ENCODE peak calls at places on chromosomes 12 and 14, in seven cellular contexts. One of them, this sample, is unnamed.

GRCh38 chr12:106084048-106084671 is 54.6 kb downstream of the NUAK1 start:
- DNase-seq in mesenchymal stem cell: peak; percentile 94
- DNase-seq in neuronal stem cell: peak; percentile 81
- DNase-seq in AG04450: no peak
- DNase-seq in fibroblast of lung: peak; percentile 53
- DNase-seq in HL-60: no peak
- DNase-seq in Peyer's patch: no peak
- DNase-seq in this sample: no peak

GRCh38 chr12:67099858-67100257 is 169.3 kb upstream of the CAND1 start:
- DNase-seq in mesenchymal stem cell: no peak
- DNase-seq in neuronal stem cell: no peak
- DNase-seq in AG04450: no peak
- DNase-seq in fibroblast of lung: no peak
- DNase-seq in HL-60: no peak
- DNase-seq in Peyer's patch: no peak
- DNase-seq in this sample: no peak

GRCh38 chr12:57031228-57031670 is 14.9 kb upstream of the TAC3 start:
- DNase-seq in mesenchymal stem cell: no peak
- DNase-seq in neuronal stem cell: no peak
- DNase-seq in AG04450: no peak
- DNase-seq in fibroblast of lung: no peak
- DNase-seq in HL-60: peak; percentile 59
- DNase-seq in Peyer's patch: no peak
- DNase-seq in this sample: no peak

GRCh38 chr14:39175445-39176262 is 600 bp downstream of the PNN start:
- DNase-seq in mesenchymal stem cell: no peak
- DNase-seq in neuronal stem cell: no peak
- DNase-seq in AG04450: no peak
- DNase-seq in fibroblast of lung: no peak
- DNase-seq in HL-60: peak; percentile 51
- DNase-seq in Peyer's patch: no peak
- DNase-seq in this sample: no peak

GRCh38 chr12:5030066-5030465 is 13.6 kb upstream of the KCNA5 start:
- DNase-seq in mesenchymal stem cell: no peak
- DNase-seq in neuronal stem cell: no peak
- DNase-seq in AG04450: no peak
- DNase-seq in fibroblast of lung: no peak
- DNase-seq in HL-60: no peak
- DNase-seq in Peyer's patch: no peak
- DNase-seq in this sample: no peak

GRCh38 chr14:105026789-105027563 is 6.1 kb upstream of the CDCA4 start:
- DNase-seq in mesenchymal stem cell: no peak
- DNase-seq in neuronal stem cell: no peak
- DNase-seq in AG04450: no peak
- DNase-seq in fibroblast of lung: peak; percentile 70
- DNase-seq in HL-60: no peak
- DNase-seq in Peyer's patch: no peak
- DNase-seq in this sample: no peak

GRCh38 chr12:53343978-53344377 is 7.8 kb upstream of the SP7 start:
- DNase-seq in mesenchymal stem cell: no peak
- DNase-seq in neuronal stem cell: no peak
- DNase-seq in AG04450: no peak
- DNase-seq in fibroblast of lung: no peak
- DNase-seq in HL-60: no peak
- DNase-seq in Peyer's patch: no peak
- DNase-seq in this sample: no peak

GRCh38 chr12:10235761-10236631 is 23.3 kb downstream of the GABARAPL1 start:
- DNase-seq in mesenchymal stem cell: peak; percentile 53
- DNase-seq in neuronal stem cell: no peak
- DNase-seq in AG04450: no peak
- DNase-seq in fibroblast of lung: peak; percentile 54
- DNase-seq in HL-60: peak; percentile 39
- DNase-seq in Peyer's patch: no peak
- DNase-seq in this sample: no peak

GRCh38 chr12:90211017-90211416 is 502.4 kb upstream of the ATP2B1 start:
- DNase-seq in mesenchymal stem cell: peak; percentile 63
- DNase-seq in neuronal stem cell: no peak
- DNase-seq in AG04450: no peak
- DNase-seq in fibroblast of lung: no peak
- DNase-seq in HL-60: no peak
- DNase-seq in Peyer's patch: no peak
- DNase-seq in this sample: no peak

GRCh38 chr14:104112609-104113571 is 25.5 kb upstream of the KIF26A start:
- DNase-seq in mesenchymal stem cell: no peak
- DNase-seq in neuronal stem cell: no peak
- DNase-seq in AG04450: no peak
- DNase-seq in fibroblast of lung: no peak
- DNase-seq in HL-60: no peak
- DNase-seq in Peyer's patch: no peak
- DNase-seq in this sample: peak; percentile 16

GRCh38 chr12:83793616-83794015 is 1106.9 kb downstream of the TMTC2 start:
- DNase-seq in mesenchymal stem cell: no peak
- DNase-seq in neuronal stem cell: no peak
- DNase-seq in AG04450: no peak
- DNase-seq in fibroblast of lung: peak; percentile 11
- DNase-seq in HL-60: no peak
- DNase-seq in Peyer's patch: no peak
- DNase-seq in this sample: no peak

GRCh38 chr14:86505808-86506207 is 975.9 kb downstream of the FLRT2 start:
- DNase-seq in mesenchymal stem cell: peak; percentile 37
- DNase-seq in neuronal stem cell: no peak
- DNase-seq in AG04450: no peak
- DNase-seq in fibroblast of lung: no peak
- DNase-seq in HL-60: no peak
- DNase-seq in Peyer's patch: no peak
- DNase-seq in this sample: no peak

GRCh38 chr12:89181271-89181920 is 170.9 kb downstream of the DUSP6 start:
- DNase-seq in mesenchymal stem cell: peak; percentile 63
- DNase-seq in neuronal stem cell: no peak
- DNase-seq in AG04450: peak; percentile 21
- DNase-seq in fibroblast of lung: peak; percentile 73
- DNase-seq in HL-60: no peak
- DNase-seq in Peyer's patch: no peak
- DNase-seq in this sample: no peak

GRCh38 chr12:128661216-128661550 is 162.6 kb downstream of the SLC15A4 start:
- DNase-seq in mesenchymal stem cell: no peak
- DNase-seq in neuronal stem cell: no peak
- DNase-seq in AG04450: no peak
- DNase-seq in fibroblast of lung: no peak
- DNase-seq in HL-60: no peak
- DNase-seq in Peyer's patch: no peak
- DNase-seq in this sample: no peak

GRCh38 chr14:24179961-24180726 is 8.3 kb downstream of the REC8 start:
- DNase-seq in mesenchymal stem cell: peak; percentile 24
- DNase-seq in neuronal stem cell: no peak
- DNase-seq in AG04450: peak; percentile 27
- DNase-seq in fibroblast of lung: peak; percentile 78
- DNase-seq in HL-60: no peak
- DNase-seq in Peyer's patch: no peak
- DNase-seq in this sample: no peak

GRCh38 chr12:27424631-27425230 is 21.8 kb upstream of the SMCO2 start:
- DNase-seq in mesenchymal stem cell: peak; percentile 72
- DNase-seq in neuronal stem cell: no peak
- DNase-seq in AG04450: peak; percentile 7
- DNase-seq in fibroblast of lung: peak; percentile 80
- DNase-seq in HL-60: no peak
- DNase-seq in Peyer's patch: no peak
- DNase-seq in this sample: peak; percentile 28

GRCh38 chr12:42716521-42716920 is 127.0 kb upstream of the PRICKLE1 start:
- DNase-seq in mesenchymal stem cell: peak; percentile 76
- DNase-seq in neuronal stem cell: no peak
- DNase-seq in AG04450: no peak
- DNase-seq in fibroblast of lung: peak; percentile 37
- DNase-seq in HL-60: no peak
- DNase-seq in Peyer's patch: no peak
- DNase-seq in this sample: no peak

GRCh38 chr12:14605401-14605989 is 37.8 kb upstream of the PLBD1 start:
- DNase-seq in mesenchymal stem cell: no peak
- DNase-seq in neuronal stem cell: no peak
- DNase-seq in AG04450: no peak
- DNase-seq in fibroblast of lung: peak; percentile 2
- DNase-seq in HL-60: no peak
- DNase-seq in Peyer's patch: no peak
- DNase-seq in this sample: no peak

GRCh38 chr12:9364224-9365176 is 156.3 kb upstream of the PZP start:
- DNase-seq in mesenchymal stem cell: peak; percentile 75
- DNase-seq in neuronal stem cell: no peak
- DNase-seq in AG04450: peak; percentile 57
- DNase-seq in fibroblast of lung: peak; percentile 78
- DNase-seq in HL-60: peak; percentile 55
- DNase-seq in Peyer's patch: no peak
- DNase-seq in this sample: no peak

GRCh38 chr12:93784339-93785086 is 107.3 kb downstream of the CRADD start:
- DNase-seq in mesenchymal stem cell: peak; percentile 63
- DNase-seq in neuronal stem cell: no peak
- DNase-seq in AG04450: no peak
- DNase-seq in fibroblast of lung: peak; percentile 89
- DNase-seq in HL-60: no peak
- DNase-seq in Peyer's patch: no peak
- DNase-seq in this sample: no peak

GRCh38 chr12:83027021-83027723 is 340.5 kb downstream of the TMTC2 start:
- DNase-seq in mesenchymal stem cell: no peak
- DNase-seq in neuronal stem cell: no peak
- DNase-seq in AG04450: no peak
- DNase-seq in fibroblast of lung: no peak
- DNase-seq in HL-60: no peak
- DNase-seq in Peyer's patch: no peak
- DNase-seq in this sample: no peak

GRCh38 chr12:106030210-106031175 is 108.3 kb downstream of the NUAK1 start:
- DNase-seq in mesenchymal stem cell: peak; percentile 96
- DNase-seq in neuronal stem cell: no peak
- DNase-seq in AG04450: peak; percentile 82
- DNase-seq in fibroblast of lung: peak; percentile 65
- DNase-seq in HL-60: no peak
- DNase-seq in Peyer's patch: no peak
- DNase-seq in this sample: no peak

GRCh38 chr12:93827669-93828068 is 150.5 kb downstream of the CRADD start:
- DNase-seq in mesenchymal stem cell: no peak
- DNase-seq in neuronal stem cell: no peak
- DNase-seq in AG04450: no peak
- DNase-seq in fibroblast of lung: no peak
- DNase-seq in HL-60: no peak
- DNase-seq in Peyer's patch: no peak
- DNase-seq in this sample: no peak

GRCh38 chr12:52832451-52832850 is 1.7 kb downstream of the KRT79 start:
- DNase-seq in mesenchymal stem cell: no peak
- DNase-seq in neuronal stem cell: no peak
- DNase-seq in AG04450: no peak
- DNase-seq in fibroblast of lung: no peak
- DNase-seq in HL-60: no peak
- DNase-seq in Peyer's patch: no peak
- DNase-seq in this sample: no peak

GRCh38 chr12:93959657-93960056 is 188.7 kb upstream of the PLXNC1 start:
- DNase-seq in mesenchymal stem cell: no peak
- DNase-seq in neuronal stem cell: no peak
- DNase-seq in AG04450: no peak
- DNase-seq in fibroblast of lung: no peak
- DNase-seq in HL-60: no peak
- DNase-seq in Peyer's patch: no peak
- DNase-seq in this sample: no peak

DNA sequence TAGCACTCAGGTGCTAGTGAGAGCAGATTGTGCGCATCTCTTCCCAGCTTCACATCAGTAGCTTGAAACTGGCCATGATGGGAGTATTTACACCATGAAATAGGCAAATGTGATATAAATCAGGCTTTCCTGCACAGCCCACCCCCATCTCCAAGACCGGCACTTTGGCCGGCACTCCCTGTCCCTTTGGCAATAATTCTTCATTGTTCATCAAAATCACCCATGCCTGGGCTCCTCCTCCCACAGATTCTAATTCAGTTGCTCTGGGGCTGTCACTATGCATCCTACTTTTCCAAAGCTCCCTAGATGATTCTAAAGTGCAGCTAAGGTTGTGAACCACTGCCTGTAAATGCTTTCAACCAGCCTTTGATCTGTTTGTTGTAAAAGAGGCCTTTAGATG is 16.0 kb upstream of the FBXO34 start:
- DNase-seq in mesenchymal stem cell: no peak
- DNase-seq in neuronal stem cell: no peak
- DNase-seq in AG04450: no peak
- DNase-seq in fibroblast of lung: no peak
- DNase-seq in HL-60: no peak
- DNase-seq in Peyer's patch: no peak
- DNase-seq in this sample: no peak
- H3K27ac ChIP-seq in mesenchymal stem cell: no peak overlapping the region
- H3K27ac ChIP-seq in neuronal stem cell: no peak overlapping the region
- H3K27ac ChIP-seq in AG04450: peak overlapping the region; percentile 21
- H3K27ac ChIP-seq in fibroblast of lung: no peak overlapping the region
- H3K27ac ChIP-seq in HL-60: no peak overlapping the region
- H3K27ac ChIP-seq in Peyer's patch: no peak overlapping the region
- H3K27ac ChIP-seq in this sample: no peak overlapping the region

GRCh38 chr12:11758838-11759509 is 109.5 kb downstream of the ETV6 start:
- DNase-seq in mesenchymal stem cell: peak; percentile 76
- DNase-seq in neuronal stem cell: no peak
- DNase-seq in AG04450: no peak
- DNase-seq in fibroblast of lung: peak; percentile 33
- DNase-seq in HL-60: no peak
- DNase-seq in Peyer's patch: no peak
- DNase-seq in this sample: peak; percentile 29
- H3K4me3 ChIP-seq in mesenchymal stem cell: no peak overlapping the region
- H3K4me3 ChIP-seq in neuronal stem cell: no peak overlapping the region
- H3K4me3 ChIP-seq in AG04450: no peak overlapping the region
- H3K4me3 ChIP-seq in fibroblast of lung: no peak overlapping the region
- H3K4me3 ChIP-seq in HL-60: no peak overlapping the region
- H3K4me3 ChIP-seq in Peyer's patch: no peak overlapping the region
- H3K4me3 ChIP-seq in this sample: no peak overlapping the region

GRCh38 chr12:120100630-120101029 is 15.9 kb downstream of the RAB35 start:
- DNase-seq in mesenchymal stem cell: no peak
- DNase-seq in neuronal stem cell: no peak
- DNase-seq in AG04450: no peak
- DNase-seq in fibroblast of lung: peak; percentile 81
- DNase-seq in HL-60: no peak
- DNase-seq in Peyer's patch: no peak
- DNase-seq in this sample: peak; percentile 71
- H3K27ac ChIP-seq in mesenchymal stem cell: no peak overlapping the region
- H3K27ac ChIP-seq in neuronal stem cell: no peak overlapping the region
- H3K27ac ChIP-seq in AG04450: no peak overlapping the region
- H3K27ac ChIP-seq in fibroblast of lung: peak overlapping the region; percentile 51
- H3K27ac ChIP-seq in HL-60: no peak overlapping the region
- H3K27ac ChIP-seq in Peyer's patch: no peak overlapping the region
- H3K27ac ChIP-seq in this sample: no peak overlapping the region

DNA sequence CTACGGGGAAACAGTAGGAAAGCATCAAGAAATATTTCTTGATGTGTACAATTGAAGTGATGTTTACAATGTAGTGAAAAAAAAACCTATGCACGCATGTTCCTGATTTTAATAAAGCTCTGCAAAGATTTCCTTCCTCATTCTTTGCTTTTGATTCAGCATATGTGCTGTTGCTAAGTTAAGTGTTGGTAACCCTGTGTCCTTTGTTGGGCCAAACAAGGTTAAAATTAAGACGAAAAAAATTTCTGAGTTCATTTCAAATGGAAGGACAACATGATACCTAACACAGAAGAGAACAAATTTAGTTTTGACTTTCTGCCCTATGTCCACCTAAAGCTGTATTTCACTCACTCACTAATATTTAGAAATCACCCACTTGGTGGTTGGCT is 62.8 kb downstream of the PPP2R5C start:
- DNase-seq in mesenchymal stem cell: no peak
- DNase-seq in neuronal stem cell: no peak
- DNase-seq in AG04450: no peak
- DNase-seq in fibroblast of lung: no peak
- DNase-seq in HL-60: peak; percentile 16
- DNase-seq in Peyer's patch: no peak
- DNase-seq in this sample: no peak
- H3K4me3 ChIP-seq in mesenchymal stem cell: no peak overlapping the region
- H3K4me3 ChIP-seq in neuronal stem cell: no peak overlapping the region
- H3K4me3 ChIP-seq in AG04450: no peak overlapping the region
- H3K4me3 ChIP-seq in fibroblast of lung: no peak overlapping the region
- H3K4me3 ChIP-seq in HL-60: no peak overlapping the region
- H3K4me3 ChIP-seq in Peyer's patch: peak overlapping the region; percentile 29
- H3K4me3 ChIP-seq in this sample: peak overlapping the region; percentile 15

This sample was measured in ovary.